ENCODE peak calls at places on chromosomes 12 and 14, in seven cellular contexts. One of them, this sample, is unnamed.

GRCh38 chr14:59314019-59314608 is 125.6 kb downstream of the DAAM1 start:
- DNase-seq in lung: no peak
- DNase-seq in heart left ventricle: no peak
- DNase-seq in CD8-positive, alpha-beta T cell: no peak
- DNase-seq in uterus: no peak
- DNase-seq in tibial artery: no peak
- DNase-seq in mesendoderm: no peak
- DNase-seq in this sample: no peak

GRCh38 chr12:752673-753400 is 458 bp downstream of the WNK1 start:
- DNase-seq in tibial artery: peak; percentile 85
- DNase-seq in uterus: no peak
- DNase-seq in CD8-positive, alpha-beta T cell: peak; percentile 72
- DNase-seq in heart left ventricle: peak; percentile 63
- DNase-seq in mesendoderm: peak; percentile 67
- DNase-seq in lung: peak; percentile 54
- DNase-seq in this sample: peak; percentile 76

GRCh38 chr14:95308073-95308472 is 11.6 kb downstream of the CLMN start:
- DNase-seq in CD8-positive, alpha-beta T cell: no peak
- DNase-seq in lung: no peak
- DNase-seq in uterus: no peak
- DNase-seq in mesendoderm: no peak
- DNase-seq in heart left ventricle: no peak
- DNase-seq in tibial artery: no peak
- DNase-seq in this sample: no peak

GRCh38 chr12:107560906-107561285 is 124.7 kb upstream of the PWP1 start:
- DNase-seq in mesendoderm: no peak
- DNase-seq in uterus: no peak
- DNase-seq in lung: no peak
- DNase-seq in CD8-positive, alpha-beta T cell: no peak
- DNase-seq in heart left ventricle: no peak
- DNase-seq in tibial artery: no peak
- DNase-seq in this sample: no peak

GRCh38 chr12:54993181-54993835 is 8.7 kb upstream of the TESPA1 start:
- DNase-seq in lung: peak; percentile 48
- DNase-seq in CD8-positive, alpha-beta T cell: peak; percentile 74
- DNase-seq in mesendoderm: peak; percentile 70
- DNase-seq in tibial artery: no peak
- DNase-seq in uterus: no peak
- DNase-seq in heart left ventricle: peak; percentile 35
- DNase-seq in this sample: no peak

GRCh38 chr14:91300957-91301356 is 56.5 kb upstream of the GPR68 start:
- DNase-seq in heart left ventricle: no peak
- DNase-seq in mesendoderm: no peak
- DNase-seq in uterus: no peak
- DNase-seq in CD8-positive, alpha-beta T cell: no peak
- DNase-seq in lung: no peak
- DNase-seq in tibial artery: no peak
- DNase-seq in this sample: no peak

GRCh38 chr12:49703647-49704137 is 3.5 kb downstream of the FMNL3 start:
- DNase-seq in lung: no peak
- DNase-seq in CD8-positive, alpha-beta T cell: peak; percentile 49
- DNase-seq in heart left ventricle: no peak
- DNase-seq in tibial artery: no peak
- DNase-seq in mesendoderm: no peak
- DNase-seq in uterus: no peak
- DNase-seq in this sample: no peak

GRCh38 chr14:105061428-105062047 is 3.7 kb downstream of the GPR132 start:
- DNase-seq in lung: no peak
- DNase-seq in uterus: no peak
- DNase-seq in heart left ventricle: peak; percentile 55
- DNase-seq in CD8-positive, alpha-beta T cell: no peak
- DNase-seq in mesendoderm: no peak
- DNase-seq in tibial artery: no peak
- DNase-seq in this sample: no peak

GRCh38 chr14:66281036-66281776 is 205.0 kb upstream of the CCDC196 start:
- DNase-seq in heart left ventricle: peak; percentile 24
- DNase-seq in uterus: peak; percentile 81
- DNase-seq in mesendoderm: no peak
- DNase-seq in lung: no peak
- DNase-seq in tibial artery: peak; percentile 86
- DNase-seq in CD8-positive, alpha-beta T cell: no peak
- DNase-seq in this sample: peak; percentile 46

GRCh38 chr12:21509768-21510167 is 8.2 kb downstream of the GOLT1B start:
- DNase-seq in tibial artery: no peak
- DNase-seq in mesendoderm: no peak
- DNase-seq in uterus: no peak
- DNase-seq in heart left ventricle: no peak
- DNase-seq in lung: no peak
- DNase-seq in CD8-positive, alpha-beta T cell: no peak
- DNase-seq in this sample: no peak

GRCh38 chr12:68530965-68531364 is 79.7 kb upstream of the RAP1B start:
- DNase-seq in lung: no peak
- DNase-seq in CD8-positive, alpha-beta T cell: no peak
- DNase-seq in heart left ventricle: peak; percentile 31
- DNase-seq in uterus: no peak
- DNase-seq in tibial artery: peak; percentile 71
- DNase-seq in mesendoderm: no peak
- DNase-seq in this sample: peak; percentile 45

GRCh38 chr14:61662001-61662400 is 33.3 kb upstream of the HIF1A start:
- DNase-seq in tibial artery: no peak
- DNase-seq in CD8-positive, alpha-beta T cell: no peak
- DNase-seq in uterus: no peak
- DNase-seq in heart left ventricle: no peak
- DNase-seq in mesendoderm: no peak
- DNase-seq in lung: no peak
- DNase-seq in this sample: no peak

GRCh38 chr14:22460461-22461195 is 128.4 kb downstream of the DAD1 start:
- DNase-seq in CD8-positive, alpha-beta T cell: no peak
- DNase-seq in heart left ventricle: no peak
- DNase-seq in tibial artery: no peak
- DNase-seq in lung: no peak
- DNase-seq in uterus: no peak
- DNase-seq in mesendoderm: no peak
- DNase-seq in this sample: no peak

GRCh38 chr14:35879141-35879648 is 53.1 kb downstream of the BRMS1L start:
- DNase-seq in lung: no peak
- DNase-seq in CD8-positive, alpha-beta T cell: no peak
- DNase-seq in mesendoderm: no peak
- DNase-seq in uterus: no peak
- DNase-seq in heart left ventricle: no peak
- DNase-seq in tibial artery: no peak
- DNase-seq in this sample: no peak

GRCh38 chr12:45191239-45191638 is 24.7 kb upstream of the ANO6 start:
- DNase-seq in tibial artery: no peak
- DNase-seq in uterus: no peak
- DNase-seq in CD8-positive, alpha-beta T cell: no peak
- DNase-seq in mesendoderm: no peak
- DNase-seq in lung: no peak
- DNase-seq in heart left ventricle: no peak
- DNase-seq in this sample: no peak

GRCh38 chr14:61479746-61480502 is 158.5 kb downstream of the PRKCH start:
- DNase-seq in mesendoderm: no peak
- DNase-seq in uterus: no peak
- DNase-seq in CD8-positive, alpha-beta T cell: no peak
- DNase-seq in tibial artery: no peak
- DNase-seq in heart left ventricle: no peak
- DNase-seq in lung: no peak
- DNase-seq in this sample: no peak

GRCh38 chr12:49962861-49963765 is 1.4 kb downstream of the AQP5 start:
- DNase-seq in mesendoderm: no peak
- DNase-seq in heart left ventricle: peak; percentile 73
- DNase-seq in uterus: no peak
- DNase-seq in CD8-positive, alpha-beta T cell: no peak
- DNase-seq in tibial artery: peak; percentile 74
- DNase-seq in lung: peak; percentile 86
- DNase-seq in this sample: peak; percentile 89

GRCh38 chr12:81245918-81246611 is 168.2 kb downstream of the ACSS3 start:
- DNase-seq in mesendoderm: peak; percentile 26
- DNase-seq in uterus: no peak
- DNase-seq in heart left ventricle: no peak
- DNase-seq in CD8-positive, alpha-beta T cell: no peak
- DNase-seq in lung: no peak
- DNase-seq in tibial artery: no peak
- DNase-seq in this sample: no peak

GRCh38 chr14:52862652-52863338 is 71.4 kb upstream of the GNPNAT1 start:
- DNase-seq in tibial artery: no peak
- DNase-seq in mesendoderm: peak; percentile 68
- DNase-seq in uterus: no peak
- DNase-seq in lung: no peak
- DNase-seq in heart left ventricle: no peak
- DNase-seq in CD8-positive, alpha-beta T cell: no peak
- DNase-seq in this sample: no peak

GRCh38 chr12:17971850-17972249 is 118.1 kb downstream of the RERGL start:
- DNase-seq in uterus: no peak
- DNase-seq in tibial artery: no peak
- DNase-seq in lung: no peak
- DNase-seq in mesendoderm: no peak
- DNase-seq in heart left ventricle: no peak
- DNase-seq in CD8-positive, alpha-beta T cell: no peak
- DNase-seq in this sample: no peak
- H3K27ac ChIP-seq in uterus: no peak overlapping the region
- H3K27ac ChIP-seq in tibial artery: no peak overlapping the region
- H3K27ac ChIP-seq in lung: no peak overlapping the region
- H3K27ac ChIP-seq in mesendoderm: no peak overlapping the region
- H3K27ac ChIP-seq in heart left ventricle: no peak overlapping the region
- H3K27ac ChIP-seq in CD8-positive, alpha-beta T cell: no peak overlapping the region
- H3K27ac ChIP-seq in this sample: no peak overlapping the region

DNA sequence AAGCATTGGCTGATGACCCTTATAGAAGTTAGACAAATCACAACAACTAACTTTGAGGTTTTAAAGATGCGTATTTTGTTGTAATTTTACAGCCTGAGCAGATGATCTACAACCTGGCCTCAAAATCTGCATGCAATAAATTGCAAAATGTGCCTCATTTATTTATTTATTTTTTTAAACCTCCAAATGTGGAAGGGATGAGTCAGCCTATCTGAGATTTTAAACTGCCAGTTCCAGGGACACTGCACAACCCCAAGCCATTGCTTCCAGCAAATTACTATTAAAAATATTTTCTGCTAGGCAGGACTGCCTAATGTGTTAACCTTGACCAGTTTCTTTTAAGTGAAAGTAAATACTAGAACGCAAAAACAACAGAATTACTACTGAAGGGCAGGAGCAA is 96.2 kb upstream of the NAV3 start:
- DNase-seq in tibial artery: no peak
- DNase-seq in uterus: peak; percentile 28
- DNase-seq in CD8-positive, alpha-beta T cell: no peak
- DNase-seq in heart left ventricle: no peak
- DNase-seq in lung: no peak
- DNase-seq in mesendoderm: no peak
- DNase-seq in this sample: no peak
- H3K36me3 ChIP-seq in tibial artery: no peaks in the 10 kb centered on the region
- H3K36me3 ChIP-seq in uterus: no peaks in the 10 kb centered on the region
- H3K36me3 ChIP-seq in CD8-positive, alpha-beta T cell: no peaks in the 10 kb centered on the region
- H3K36me3 ChIP-seq in heart left ventricle: no peaks in the 10 kb centered on the region
- H3K36me3 ChIP-seq in lung: no peaks in the 10 kb centered on the region
- H3K36me3 ChIP-seq in mesendoderm: no peaks in the 10 kb centered on the region
- H3K36me3 ChIP-seq in this sample: no peaks in the 10 kb centered on the region

GRCh38 chr12:56103066-56103711 is 1.2 kb upstream of the PA2G4 start:
- DNase-seq in lung: no peak
- DNase-seq in uterus: no peak
- DNase-seq in heart left ventricle: no peak
- DNase-seq in mesendoderm: no peak
- DNase-seq in tibial artery: no peak
- DNase-seq in CD8-positive, alpha-beta T cell: no peak
- DNase-seq in this sample: no peak

GRCh38 chr12:56104109-56104814 is at the start of gene PA2G4:
- DNase-seq in CD8-positive, alpha-beta T cell: peak; percentile 99
- DNase-seq in uterus: peak; percentile 98
- DNase-seq in lung: peak; percentile 98
- DNase-seq in tibial artery: peak; percentile 99
- DNase-seq in mesendoderm: peak; percentile 100
- DNase-seq in heart left ventricle: peak; percentile 98
- DNase-seq in this sample: peak; percentile 98

GRCh38 chr12:56101045-56101444 is 3.3 kb upstream of the PA2G4 start:
- DNase-seq in tibial artery: no peak
- DNase-seq in lung: no peak
- DNase-seq in heart left ventricle: no peak
- DNase-seq in uterus: no peak
- DNase-seq in CD8-positive, alpha-beta T cell: no peak
- DNase-seq in mesendoderm: no peak
- DNase-seq in this sample: no peak

GRCh38 chr12:56103823-56104108 is 593 bp upstream of the PA2G4 start:
- DNase-seq in CD8-positive, alpha-beta T cell: no peak
- DNase-seq in uterus: no peak
- DNase-seq in heart left ventricle: no peak
- DNase-seq in mesendoderm: no peak
- DNase-seq in tibial artery: no peak
- DNase-seq in lung: no peak
- DNase-seq in this sample: no peak

DNA sequence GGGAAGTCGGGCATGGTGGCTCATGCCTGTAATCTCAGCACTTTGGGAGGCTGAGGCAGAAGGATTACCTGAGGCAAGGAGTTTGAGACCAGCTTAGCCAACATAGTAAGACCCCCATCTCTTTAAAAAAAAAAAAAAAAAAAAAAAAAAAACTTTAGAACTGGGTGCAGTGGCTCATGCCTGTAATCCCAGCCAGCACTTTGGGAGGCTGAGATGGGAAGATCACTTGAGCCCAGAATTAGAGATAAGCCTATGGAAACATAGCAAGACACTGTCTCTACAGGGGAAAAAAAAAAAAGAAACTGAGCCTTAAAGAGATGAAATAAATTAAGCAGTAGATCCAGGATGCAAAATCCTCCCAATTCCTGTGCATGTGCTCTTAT is 1.7 kb upstream of the PA2G4 start:
- DNase-seq in uterus: no peak
- DNase-seq in tibial artery: no peak
- DNase-seq in mesendoderm: no peak
- DNase-seq in heart left ventricle: no peak
- DNase-seq in CD8-positive, alpha-beta T cell: no peak
- DNase-seq in lung: no peak
- DNase-seq in this sample: no peak
- H3K27ac ChIP-seq in uterus: no peak overlapping the region
- H3K27ac ChIP-seq in tibial artery: no peak overlapping the region
- H3K27ac ChIP-seq in mesendoderm: no peak overlapping the region
- H3K27ac ChIP-seq in heart left ventricle: no peak overlapping the region
- H3K27ac ChIP-seq in CD8-positive, alpha-beta T cell: peak overlapping the region; percentile 53
- H3K27ac ChIP-seq in lung: no peak overlapping the region
- H3K27ac ChIP-seq in this sample: no peak overlapping the region

DNA sequence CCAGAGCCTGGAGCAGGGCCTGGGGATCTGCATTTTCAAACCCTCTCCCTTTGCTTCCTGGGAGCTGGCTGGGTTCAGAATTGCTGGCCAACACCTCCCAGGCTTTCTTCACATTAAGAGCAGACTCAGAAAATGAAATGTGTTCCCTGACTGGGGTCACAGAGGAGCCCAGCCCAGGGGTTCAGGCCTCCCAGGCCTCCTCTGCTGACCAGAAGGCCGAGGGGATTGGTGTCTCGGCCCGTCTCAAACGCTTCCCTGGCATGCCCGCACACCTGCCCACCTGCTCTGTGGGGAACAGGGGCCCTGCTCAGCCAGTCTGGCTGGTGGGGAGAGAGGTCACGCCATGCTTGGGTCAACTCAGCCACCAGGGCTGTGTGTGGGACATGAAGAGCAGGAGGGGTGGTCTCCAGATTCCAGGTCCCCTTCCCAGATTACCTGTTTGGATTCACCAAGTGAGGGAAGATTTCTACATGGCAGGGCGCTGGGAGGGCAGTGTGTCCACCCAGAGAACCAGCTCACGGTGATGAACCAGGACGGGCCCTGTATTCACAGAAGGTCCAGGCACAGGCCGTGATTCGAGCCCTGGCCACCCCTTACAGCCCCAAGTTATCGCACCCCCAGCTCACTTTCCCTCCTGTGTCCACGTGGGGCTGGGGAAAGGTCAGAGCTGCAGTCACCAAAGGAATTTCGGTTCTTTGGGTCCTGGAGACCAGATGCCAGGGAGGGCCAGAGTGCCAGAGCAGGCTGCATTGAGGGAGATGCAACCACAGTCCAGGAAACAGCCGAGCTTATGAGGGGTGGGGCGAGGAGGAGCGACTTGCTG is 55.2 kb upstream of the RIN3 start:
- DNase-seq in CD8-positive, alpha-beta T cell: no peak
- DNase-seq in tibial artery: no peak
- DNase-seq in mesendoderm: no peak
- DNase-seq in lung: no peak
- DNase-seq in uterus: no peak
- DNase-seq in heart left ventricle: no peak
- DNase-seq in this sample: no peak
- H3K36me3 ChIP-seq in CD8-positive, alpha-beta T cell: no peaks in the 10 kb centered on the region
- H3K36me3 ChIP-seq in tibial artery: no peaks in the 10 kb centered on the region
- H3K36me3 ChIP-seq in mesendoderm: no peaks in the 10 kb centered on the region
- H3K36me3 ChIP-seq in lung: no peaks in the 10 kb centered on the region
- H3K36me3 ChIP-seq in uterus: no peaks in the 10 kb centered on the region
- H3K36me3 ChIP-seq in heart left ventricle: no peaks in the 10 kb centered on the region
- H3K36me3 ChIP-seq in this sample: no peaks in the 10 kb centered on the region

This sample was measured in aorta.